ENCODE peak calls at places on chromosomes 12 and 14, in five cellular contexts. One of them, this sample, is unnamed.

GRCh38 chr12:5276327-5276880 is 155.5 kb upstream of the NTF3 start:
- DNase-seq in astrocyte of the cerebellum: no peak
- DNase-seq in CD8-positive, alpha-beta T cell: no peak
- DNase-seq in left ventricle myocardium inferior: no peak
- DNase-seq in substantia nigra: no peak
- DNase-seq in this sample: no peak

GRCh38 chr14:76617440-76617839 is 143.8 kb upstream of the VASH1 start:
- DNase-seq in astrocyte of the cerebellum: no peak
- DNase-seq in CD8-positive, alpha-beta T cell: no peak
- DNase-seq in left ventricle myocardium inferior: no peak
- DNase-seq in substantia nigra: no peak
- DNase-seq in this sample: no peak

GRCh38 chr12:122031342-122032216 is 9.9 kb downstream of the BCL7A start:
- DNase-seq in astrocyte of the cerebellum: no peak
- DNase-seq in CD8-positive, alpha-beta T cell: peak; percentile 59
- DNase-seq in left ventricle myocardium inferior: peak; percentile 48
- DNase-seq in substantia nigra: no peak
- DNase-seq in this sample: peak; percentile 24

GRCh38 chr14:23114669-23115491 is 4.2 kb downstream of the CEBPE start:
- DNase-seq in astrocyte of the cerebellum: peak; percentile 85
- DNase-seq in CD8-positive, alpha-beta T cell: no peak
- DNase-seq in left ventricle myocardium inferior: no peak
- DNase-seq in substantia nigra: no peak
- DNase-seq in this sample: no peak

GRCh38 chr12:238116-238515 is 24.2 kb upstream of the SLC6A12 start:
- DNase-seq in astrocyte of the cerebellum: no peak
- DNase-seq in CD8-positive, alpha-beta T cell: no peak
- DNase-seq in left ventricle myocardium inferior: no peak
- DNase-seq in substantia nigra: no peak
- DNase-seq in this sample: no peak

GRCh38 chr12:38282886-38283285 is 33.7 kb upstream of the ALG10B start:
- DNase-seq in astrocyte of the cerebellum: no peak
- DNase-seq in CD8-positive, alpha-beta T cell: no peak
- DNase-seq in left ventricle myocardium inferior: no peak
- DNase-seq in substantia nigra: no peak
- DNase-seq in this sample: no peak

GRCh38 chr12:103680591-103681065 is 93.6 kb downstream of the STAB2 start:
- DNase-seq in astrocyte of the cerebellum: no peak
- DNase-seq in CD8-positive, alpha-beta T cell: no peak
- DNase-seq in left ventricle myocardium inferior: peak; percentile 72
- DNase-seq in substantia nigra: no peak
- DNase-seq in this sample: no peak

GRCh38 chr12:9786726-9787339 is 26.1 kb upstream of the CD69 start:
- DNase-seq in astrocyte of the cerebellum: no peak
- DNase-seq in CD8-positive, alpha-beta T cell: no peak
- DNase-seq in left ventricle myocardium inferior: no peak
- DNase-seq in substantia nigra: no peak
- DNase-seq in this sample: no peak

GRCh38 chr12:68539615-68539952 is 71.1 kb upstream of the RAP1B start:
- DNase-seq in astrocyte of the cerebellum: no peak
- DNase-seq in CD8-positive, alpha-beta T cell: no peak
- DNase-seq in left ventricle myocardium inferior: no peak
- DNase-seq in substantia nigra: no peak
- DNase-seq in this sample: no peak

GRCh38 chr14:87205811-87206210 is 787.2 kb downstream of the GALC start:
- DNase-seq in astrocyte of the cerebellum: no peak
- DNase-seq in CD8-positive, alpha-beta T cell: no peak
- DNase-seq in left ventricle myocardium inferior: no peak
- DNase-seq in substantia nigra: no peak
- DNase-seq in this sample: no peak

GRCh38 chr12:111867531-111867930 is 25.5 kb downstream of the MAPKAPK5 start:
- DNase-seq in astrocyte of the cerebellum: no peak
- DNase-seq in CD8-positive, alpha-beta T cell: no peak
- DNase-seq in left ventricle myocardium inferior: no peak
- DNase-seq in substantia nigra: no peak
- DNase-seq in this sample: no peak

GRCh38 chr12:12741705-12742104 is 24.5 kb downstream of the CDKN1B start:
- DNase-seq in astrocyte of the cerebellum: no peak
- DNase-seq in CD8-positive, alpha-beta T cell: no peak
- DNase-seq in left ventricle myocardium inferior: no peak
- DNase-seq in substantia nigra: no peak
- DNase-seq in this sample: no peak

GRCh38 chr12:88816201-88816600 is 235.9 kb upstream of the KITLG start:
- DNase-seq in astrocyte of the cerebellum: no peak
- DNase-seq in CD8-positive, alpha-beta T cell: no peak
- DNase-seq in left ventricle myocardium inferior: no peak
- DNase-seq in substantia nigra: no peak
- DNase-seq in this sample: no peak